ENCODE peak calls at places on chromosomes 13 and 19, in six cellular contexts. P is breast epithelium, Y is omental fat pad, Z is AG09319, I is foreskin fibroblast, K is heart right ventricle. L is an unnamed sample.
A peak's percentile ranks its signal among the peaks of the same experiment; 100 is the strongest.

GRCh38 chr13:50919291-50919690 is 9.7 kb downstream of the RNASEH2B start:
- DNase-seq in Y (no peak), I (no peak), K (no peak), P (no peak), Z (no peak), L (no peak)

GRCh38 chr19:37941820-37942515 is 35.0 kb downstream of the SIPA1L3 start:
- DNase-seq in K (no peak), Z (no peak), I (no peak), Y (no peak), P (no peak), L (no peak)

GRCh38 chr13:108322206-108322824 is 52.8 kb downstream of the TNFSF13B start:
- DNase-seq in P (no peak), Z (no peak), K (no peak), Y (no peak), I (peak; percentile 63), L (no peak)

GRCh38 chr19:49895566-49896297 is 955 bp downstream of the IL4I1 start:
- DNase-seq in K (no peak), I (no peak), Y (no peak), Z (no peak), P (no peak), L (no peak)

GRCh38 chr19:16569609-16570320 is 2.5 kb downstream of the SLC35E1 start:
- DNase-seq in Y (no peak), I (no peak), K (no peak), Z (no peak), P (no peak), L (no peak)

GRCh38 chr13:113849981-113850721 is 13.7 kb downstream of the GAS6 start:
- DNase-seq in K (peak; percentile 1), Z (no peak), I (no peak), P (no peak), Y (no peak), L (no peak)

GRCh38 chr13:27789495-27790303 is 2.6 kb upstream of the GSX1 start:
- DNase-seq in K (no peak), Y (no peak), P (no peak), Z (no peak), I (no peak), L (no peak)

GRCh38 chr19:23832717-23833327 is 74.1 kb upstream of the ZNF681 start:
- DNase-seq in K (no peak), P (no peak), I (no peak), Y (no peak), Z (no peak), L (no peak)

GRCh38 chr13:40503966-40504591 is 162.4 kb downstream of the FOXO1 start:
- DNase-seq in P (no peak), Y (no peak), Z (no peak), K (no peak), I (peak; percentile 81), L (no peak)

GRCh38 chr13:94233401-94233800 is 246.1 kb downstream of the DCT start:
- DNase-seq in I (peak; percentile 94), Z (peak; percentile 54), K (peak; percentile 7), Y (peak; percentile 27), P (no peak), L (no peak)

GRCh38 chr13:34087791-34088190 is 269.8 kb downstream of the RFC3 start:
- DNase-seq in Y (no peak), P (no peak), Z (no peak), I (no peak), K (no peak), L (no peak)

GRCh38 chr13:43110036-43110435 is 86.7 kb downstream of the DNAJC15 start:
- DNase-seq in K (no peak), Y (no peak), P (no peak), I (no peak), Z (no peak), L (no peak)

GRCh38 chr13:42539670-42540069 is 34.3 kb upstream of the TNFSF11 start:
- DNase-seq in P (no peak), Z (no peak), K (no peak), Y (no peak), I (peak; percentile 47), L (no peak)

GRCh38 chr13:36736119-36736726 is 62.4 kb downstream of the SERTM1 start:
- DNase-seq in I (peak; percentile 78), Y (no peak), K (peak; percentile 40), P (no peak), Z (peak; percentile 32), L (peak; percentile 58)

GRCh38 chr13:21234537-21234936 is 58.1 kb downstream of the MRPL57 start:
- DNase-seq in P (no peak), K (peak; percentile 16), Y (no peak), Z (no peak), I (peak; percentile 50), L (no peak)

GRCh38 chr13:114203536-114203935 is 24.5 kb downstream of the CFAP97D2 start:
- DNase-seq in Y (no peak), Z (no peak), K (no peak), I (no peak), P (no peak), L (no peak)

GRCh38 chr19:40585241-40585640 is 8.6 kb downstream of the SHKBP1 start:
- DNase-seq in Z (no peak), Y (no peak), I (no peak), K (no peak), P (no peak), L (no peak)

GRCh38 chr19:40583283-40583682 is 6.6 kb downstream of the SHKBP1 start:
- DNase-seq in Z (no peak), I (no peak), K (no peak), Y (no peak), P (no peak), L (no peak)

GRCh38 chr19:40582467-40582866 is 5.8 kb downstream of the SHKBP1 start:
- DNase-seq in I (no peak), P (no peak), Z (no peak), K (no peak), Y (no peak), L (no peak)

GRCh38 chr19:40585677-40586422 is 9.2 kb downstream of the SHKBP1 start:
- DNase-seq in Z (no peak), I (peak; percentile 58), K (no peak), P (no peak), Y (no peak), L (no peak)

DNA sequence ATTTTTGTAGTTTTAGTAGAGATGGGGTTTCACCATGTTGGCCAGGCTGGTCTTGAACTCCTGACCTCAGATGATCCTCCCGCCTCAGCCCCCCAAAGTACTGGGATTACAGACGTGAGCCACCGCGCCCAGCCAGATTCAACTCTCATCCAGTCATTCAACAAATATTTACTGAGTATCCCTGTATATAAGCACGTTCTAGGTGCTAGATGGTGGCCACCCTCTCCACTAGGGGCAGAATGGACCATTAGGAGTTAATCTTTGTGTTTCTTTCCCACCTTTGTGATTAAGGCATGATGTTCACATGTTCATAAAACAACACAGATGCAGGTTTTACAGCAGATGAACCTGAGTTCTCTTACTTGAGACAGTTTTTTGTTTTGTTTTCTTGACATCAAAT is 7.3 kb downstream of the SHKBP1 start:
- DNase-seq in Z (no peak), I (no peak), P (no peak), Y (no peak), K (no peak), L (no peak)
- TF ChIP-seq CTCF in Z (no peak), I (peak; percentile 22), P (no peak), Y (no peak), K (no peak), L (peak; percentile 24)

DNA sequence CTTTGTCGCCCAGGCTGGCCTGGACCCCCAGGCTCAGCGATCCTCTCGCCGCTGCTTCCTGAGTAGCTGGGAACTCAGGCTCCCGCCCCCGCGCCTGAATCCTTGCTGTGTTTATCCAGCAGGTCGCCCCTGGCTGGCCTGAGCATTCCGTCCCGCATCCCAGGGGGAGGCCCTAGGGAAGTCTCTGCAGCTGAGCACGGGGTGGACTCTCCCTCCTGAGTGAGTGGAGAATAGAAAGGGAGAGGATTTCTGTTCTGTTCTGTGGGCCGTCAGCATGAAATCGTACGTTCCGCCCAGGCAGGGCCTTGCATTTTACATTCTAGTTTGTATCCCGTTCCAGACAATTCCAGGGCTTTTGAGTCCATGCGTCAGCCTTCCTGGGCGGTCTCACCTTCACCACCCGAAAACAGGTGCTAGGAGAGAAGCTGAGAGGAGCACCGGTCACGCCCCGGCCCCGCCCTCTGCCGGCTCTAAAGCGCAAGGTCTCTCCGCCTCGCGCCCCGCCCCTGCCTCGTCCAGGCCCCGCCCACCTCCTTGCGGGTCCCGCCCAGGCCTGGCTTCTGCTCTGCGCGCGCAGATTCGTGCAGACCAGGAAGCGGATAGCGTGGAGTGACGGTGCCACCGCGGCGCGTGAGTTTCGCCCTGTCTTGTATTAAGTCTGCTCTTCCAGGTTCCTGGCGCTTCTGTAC is at the start of gene ZNF761:
- DNase-seq in K (peak; percentile 92), P (peak; percentile 98), Y (peak; percentile 92), I (peak; percentile 97), Z (peak; percentile 57), L (peak; percentile 98)
- TF ChIP-seq CTCF in K (peak; percentile 61), P (no peak), Y (no peak), I (peak; percentile 38), Z (peak; percentile 36), L (no peak)

DNA sequence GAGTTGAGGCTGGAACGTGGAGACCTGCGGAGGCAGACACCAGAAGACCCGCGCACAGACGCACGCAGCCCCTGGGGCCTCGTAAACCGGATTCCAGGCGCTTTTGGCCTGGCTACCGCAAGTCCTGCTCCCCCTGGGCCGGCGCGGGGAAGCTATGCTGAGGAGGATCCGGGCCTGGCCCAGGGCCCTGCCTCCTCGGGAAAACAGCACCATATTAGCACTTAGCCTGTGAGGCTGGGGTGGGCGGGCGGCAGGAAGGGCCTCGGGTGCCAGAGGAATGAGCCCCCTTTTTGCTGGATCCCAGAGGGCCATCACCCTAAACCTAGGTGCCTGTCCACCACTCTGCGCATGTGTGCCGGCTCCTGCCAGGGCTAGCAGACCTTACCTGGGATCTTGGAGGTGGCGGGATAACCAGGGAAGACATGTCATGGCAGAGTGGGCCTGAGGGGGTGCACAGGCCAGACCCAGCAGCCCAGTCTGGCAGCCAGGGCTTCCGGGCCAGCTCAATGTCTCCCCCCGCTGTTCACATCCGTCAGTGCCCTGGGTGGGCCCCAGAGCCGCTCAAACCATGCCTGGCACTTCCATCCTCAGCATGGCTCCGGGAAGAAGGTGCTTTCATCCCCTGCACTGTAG is 7.3 kb downstream of the ELOF1 start:
- DNase-seq in I (peak; percentile 29), K (no peak), Z (no peak), P (no peak), Y (no peak), L (peak; percentile 44)
- TF ChIP-seq CTCF in I (peak; percentile 14), K (peak; percentile 27), Z (peak; percentile 24), P (no peak), Y (no peak), L (peak; percentile 19)

GRCh38 chr13:23949200-23949599 is 51.9 kb upstream of the C1QTNF9B start:
- DNase-seq in Y (no peak), Z (no peak), I (no peak), K (no peak), P (no peak), L (no peak)

GRCh38 chr13:23946067-23946466 is 48.8 kb upstream of the C1QTNF9B start:
- DNase-seq in P (no peak), Y (no peak), Z (no peak), I (no peak), K (no peak), L (no peak)

GRCh38 chr13:23946900-23947299 is 49.6 kb upstream of the C1QTNF9B start:
- DNase-seq in Z (no peak), K (no peak), I (no peak), Y (no peak), P (no peak), L (no peak)

GRCh38 chr13:23947893-23948292 is 50.6 kb upstream of the C1QTNF9B start:
- DNase-seq in Y (no peak), P (no peak), Z (no peak), K (no peak), I (no peak), L (no peak)

DNA sequence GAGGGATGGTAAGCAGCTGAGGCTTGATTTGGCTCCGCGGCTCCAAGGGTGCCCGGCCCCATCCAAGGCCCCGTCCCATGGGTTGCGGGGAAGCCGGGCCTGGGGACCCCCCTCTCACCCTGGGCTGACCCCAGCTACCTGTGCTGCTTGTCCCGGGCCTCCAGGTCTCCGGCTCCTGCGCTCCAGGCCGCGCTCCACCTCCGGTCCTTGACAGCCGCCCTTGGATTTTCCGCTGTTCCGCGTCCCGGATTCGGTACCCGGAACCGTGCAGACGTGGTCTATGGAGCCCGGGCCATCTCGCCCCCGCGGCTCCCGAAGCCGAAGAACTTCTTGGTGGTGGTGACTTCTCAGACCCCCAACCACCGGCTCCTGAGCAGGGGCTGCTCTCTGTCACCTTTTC is 48.3 kb upstream of the C1QTNF9B start:
- DNase-seq in Y (no peak), K (no peak), Z (no peak), P (no peak), I (no peak), L (no peak)
- TF ChIP-seq CTCF in Y (no peak), K (no peak), Z (no peak), P (no peak), I (no peak), L (no peak)